ENCODE peak calls at places on chromosomes 2 and 18, in ten cellular contexts. I is naive thymus-derived CD8-positive, alpha-beta T cell; Q is foreskin fibroblast; J is T-helper 2 cell; K is endothelial cell; Z is NCI-H1105; U is suprapubic skin; H is Daoy; L is uterus; S is NCI-H774. M is an unnamed sample.
A peak's percentile ranks its signal among the peaks of the same experiment; 100 is the strongest.

GRCh38 chr18:5145168-5145857 is 51.7 kb downstream of the AKAIN1 start:
- DNase-seq in K (no peak), U (no peak), L (no peak), S (no peak), J (no peak), Z (no peak), Q (no peak), I (no peak), H (no peak), M (no peak)

GRCh38 chr2:47744074-47744473 is 38.9 kb upstream of the MSH6 start:
- DNase-seq in S (no peak), L (no peak), Q (no peak), H (no peak), Z (no peak), K (no peak), J (no peak), I (no peak), U (no peak), M (no peak)

GRCh38 chr2:26459991-26460612 is 17.8 kb downstream of the OTOF start:
- DNase-seq in J (no peak), K (no peak), U (no peak), Z (no peak), H (no peak), Q (no peak), L (no peak), I (no peak), S (no peak), M (no peak)

GRCh38 chr2:148023861-148024260 is 3.0 kb downstream of the MBD5 start:
- DNase-seq in I (no peak), Z (no peak), L (no peak), J (no peak), K (no peak), Q (no peak), H (no peak), S (no peak), U (no peak), M (no peak)

GRCh38 chr2:134268265-134268664 is 14.4 kb downstream of the MGAT5 start:
- DNase-seq in I (no peak), L (no peak), Q (no peak), S (no peak), K (no peak), U (no peak), H (peak; percentile 11), J (no peak), Z (no peak), M (no peak)

GRCh38 chr18:60984496-60984895 is 348.7 kb upstream of the CDH20 start:
- DNase-seq in U (no peak), S (no peak), Z (no peak), L (no peak), I (no peak), J (no peak), Q (peak; percentile 32), H (peak; percentile 10), K (no peak), M (peak; percentile 57)

GRCh38 chr2:101820519-101820918 is 123.0 kb downstream of the MAP4K4 start:
- DNase-seq in U (no peak), S (no peak), I (no peak), L (no peak), Z (no peak), Q (peak; percentile 80), J (no peak), H (peak; percentile 83), K (no peak), M (no peak)

GRCh38 chr2:188395903-188396699 is 104.4 kb downstream of the GULP1 start:
- DNase-seq in U (no peak), H (no peak), J (no peak), Q (no peak), L (no peak), S (no peak), I (no peak), Z (no peak), K (no peak), M (no peak)

GRCh38 chr2:134918518-134919359 is at the start of gene CCNT2:
- DNase-seq in I (peak; percentile 99), Q (peak; percentile 99), S (peak; percentile 97), Z (peak; percentile 96), U (peak; percentile 99), H (peak; percentile 99), L (peak; percentile 98), K (peak; percentile 100), J (peak; percentile 100), M (peak; percentile 99)

M was measured in fibroblast of the conjunctiva.